ENCODE peak calls at places on chromosomes 12 and 14, in four cellular contexts. F is K562, N is H1, H is HepG2. J is an unnamed sample.

GRCh38 chr14:94192534-94192933 is 18.4 kb downstream of the PPP4R4 start:
- DNase-seq in N (no peak), H (no peak), F (no peak), J (no peak)

GRCh38 chr12:51392556-51393237 is 1.5 kb upstream of the GALNT6 start:
- DNase-seq in F (no peak), N (no peak), H (no peak), J (peak)

GRCh38 chr14:22622220-22622619 is 21.9 kb downstream of the OR6J1 start:
- DNase-seq in F (no peak), H (no peak), N (no peak), J (no peak)

GRCh38 chr14:95365401-95365800 is 45.7 kb upstream of the CLMN start:
- DNase-seq in N (no peak), H (no peak), F (no peak), J (no peak)

GRCh38 chr14:39025810-39026627 is 77.0 kb downstream of the SEC23A start:
- DNase-seq in H (peak), N (no peak), F (no peak), J (no peak)

GRCh38 chr12:83960767-83961166 is 951.8 kb downstream of the SLC6A15 start:
- DNase-seq in N (no peak), F (no peak), H (no peak), J (no peak)

GRCh38 chr12:81758421-81759214 is 532 bp downstream of the PPFIA2 start:
- DNase-seq in N (no peak), F (no peak), H (no peak), J (peak)

GRCh38 chr14:55339770-55340169 is 68.5 kb downstream of the FBXO34 start:
- DNase-seq in H (no peak), F (no peak), N (no peak), J (no peak)

GRCh38 chr14:65297744-65298143 is 114.8 kb upstream of the FUT8 start:
- DNase-seq in H (peak), F (no peak), N (no peak), J (no peak)

GRCh38 chr12:27999970-28000369 is 27.4 kb upstream of the PTHLH start:
- DNase-seq in H (no peak), N (no peak), F (no peak), J (no peak)

GRCh38 chr14:44886860-44887595 is 74.7 kb downstream of the KLHL28 start:
- DNase-seq in N (no peak), H (no peak), F (peak), J (no peak)

GRCh38 chr12:63978519-63978918 is 134.0 kb downstream of the SRGAP1 start:
- DNase-seq in F (no peak), H (peak), N (no peak), J (no peak)

GRCh38 chr14:37093364-37093763 is 79.0 kb downstream of the SLC25A21 start:
- DNase-seq in N (no peak), F (no peak), H (no peak), J (no peak)

DNA sequence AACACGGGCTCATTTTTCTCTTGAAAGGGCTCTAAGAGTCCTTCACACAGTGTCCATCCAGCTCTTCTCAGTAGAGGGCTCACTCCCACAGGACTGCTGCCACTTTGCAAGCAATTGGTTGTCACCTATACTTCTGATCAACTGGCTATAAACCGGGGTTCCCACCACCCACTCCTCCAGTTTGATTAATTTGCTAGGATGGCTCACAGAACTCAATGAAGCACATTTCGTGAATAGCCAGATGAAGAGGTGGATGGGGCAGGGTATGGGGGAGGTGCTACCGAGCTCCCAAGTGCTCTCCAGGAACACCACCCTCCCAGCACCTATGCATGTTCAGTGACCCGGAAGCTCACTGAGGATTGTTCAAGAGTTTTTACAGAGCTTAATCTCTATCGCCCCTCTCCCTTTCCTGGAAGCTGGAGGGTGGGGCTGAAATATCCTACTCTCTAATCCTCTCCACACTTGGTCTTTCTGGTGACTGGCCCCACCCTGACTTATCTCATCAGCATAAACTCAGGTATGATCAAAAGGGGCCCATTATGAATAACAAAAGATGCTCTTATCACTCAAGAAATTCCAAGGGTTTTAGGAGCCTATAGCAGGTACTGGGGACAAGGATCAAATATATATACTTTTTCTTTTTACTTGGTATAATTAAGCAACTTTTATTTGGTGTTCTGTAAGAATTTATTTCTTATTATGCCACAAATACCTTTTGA is 13.9 kb upstream of the EGLN3 start:
- DNase-seq in F (peak), N (no peak), H (no peak), J (no peak)
- TF ChIP-seq SP1 in F (no peak), N (no peak), H (no peak), J (no peak)

GRCh38 chr12:80491176-80491575 is 47.1 kb downstream of the PTPRQ start:
- DNase-seq in H (no peak), F (no peak), N (no peak), J (no peak)

GRCh38 chr12:80493466-80493865 is 49.4 kb downstream of the PTPRQ start:
- DNase-seq in F (no peak), H (no peak), N (no peak), J (no peak)

GRCh38 chr12:80485222-80485987 is 41.4 kb downstream of the PTPRQ start:
- DNase-seq in N (no peak), F (no peak), H (no peak), J (no peak)

GRCh38 chr12:80494836-80495235 is 50.8 kb downstream of the PTPRQ start:
- DNase-seq in F (no peak), N (no peak), H (no peak), J (no peak)

DNA sequence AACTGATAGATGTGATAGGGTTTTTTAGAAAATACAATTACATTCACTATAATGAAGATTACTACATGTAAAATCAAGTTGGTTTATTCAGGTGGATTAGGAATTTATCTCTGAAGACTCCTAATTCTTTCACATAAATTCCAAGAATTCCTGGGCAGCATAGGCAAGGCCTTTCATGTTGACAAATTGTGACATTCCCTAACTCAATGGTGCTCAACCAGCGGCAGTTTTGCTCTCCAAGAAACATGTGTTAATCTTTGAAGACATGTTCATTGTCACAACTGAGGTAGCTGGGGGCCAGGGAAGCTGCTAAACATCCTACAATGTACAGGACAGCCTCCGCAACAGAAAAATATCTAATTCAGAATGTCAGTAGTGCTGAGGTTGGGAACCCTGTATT is 46.3 kb downstream of the PTPRQ start:
- DNase-seq in F (no peak), H (no peak), N (no peak), J (no peak)
- TF ChIP-seq ATF2 in F (no peak), H (no peak), N (no peak), J (no peak)

DNA sequence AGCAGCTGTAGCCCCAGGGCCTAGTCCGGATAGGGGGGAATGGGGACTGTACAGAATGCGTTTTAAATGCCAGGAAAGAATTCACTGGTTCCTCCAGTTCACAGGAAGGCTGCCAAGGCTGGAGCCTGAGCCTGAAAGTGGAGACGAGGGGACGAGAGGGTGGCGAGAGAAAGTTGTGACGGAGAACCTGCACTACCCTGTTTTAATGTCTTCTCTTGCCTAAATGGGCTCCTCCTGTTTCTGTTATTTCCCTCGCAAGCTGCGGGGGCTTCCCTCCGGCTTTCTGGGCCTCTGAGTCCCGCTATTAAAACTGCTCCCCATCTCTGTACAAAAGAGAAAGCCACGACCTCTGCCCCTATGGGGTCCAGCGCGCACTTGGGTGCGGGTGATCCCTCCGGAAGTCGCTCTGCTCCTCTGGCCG is 4.5 kb downstream of the C1QL4 start:
- DNase-seq in F (no peak), H (no peak), N (no peak), J (no peak)
- TF ChIP-seq SP1 in F (no peak), H (no peak), N (no peak), J (no peak)

GRCh38 chr14:88550078-88550477 is 4.7 kb downstream of the PTPN21 start:
- DNase-seq in H (no peak), F (no peak), N (no peak), J (no peak)

GRCh38 chr14:88553886-88554457 is 835 bp downstream of the PTPN21 start:
- DNase-seq in F (no peak), H (no peak), N (no peak), J (no peak)

GRCh38 chr14:88551936-88552565 is 2.8 kb downstream of the PTPN21 start:
- DNase-seq in F (no peak), H (no peak), N (no peak), J (peak)

GRCh38 chr14:88552859-88553258 is 1.9 kb downstream of the PTPN21 start:
- DNase-seq in F (no peak), N (no peak), H (peak), J (no peak)

DNA sequence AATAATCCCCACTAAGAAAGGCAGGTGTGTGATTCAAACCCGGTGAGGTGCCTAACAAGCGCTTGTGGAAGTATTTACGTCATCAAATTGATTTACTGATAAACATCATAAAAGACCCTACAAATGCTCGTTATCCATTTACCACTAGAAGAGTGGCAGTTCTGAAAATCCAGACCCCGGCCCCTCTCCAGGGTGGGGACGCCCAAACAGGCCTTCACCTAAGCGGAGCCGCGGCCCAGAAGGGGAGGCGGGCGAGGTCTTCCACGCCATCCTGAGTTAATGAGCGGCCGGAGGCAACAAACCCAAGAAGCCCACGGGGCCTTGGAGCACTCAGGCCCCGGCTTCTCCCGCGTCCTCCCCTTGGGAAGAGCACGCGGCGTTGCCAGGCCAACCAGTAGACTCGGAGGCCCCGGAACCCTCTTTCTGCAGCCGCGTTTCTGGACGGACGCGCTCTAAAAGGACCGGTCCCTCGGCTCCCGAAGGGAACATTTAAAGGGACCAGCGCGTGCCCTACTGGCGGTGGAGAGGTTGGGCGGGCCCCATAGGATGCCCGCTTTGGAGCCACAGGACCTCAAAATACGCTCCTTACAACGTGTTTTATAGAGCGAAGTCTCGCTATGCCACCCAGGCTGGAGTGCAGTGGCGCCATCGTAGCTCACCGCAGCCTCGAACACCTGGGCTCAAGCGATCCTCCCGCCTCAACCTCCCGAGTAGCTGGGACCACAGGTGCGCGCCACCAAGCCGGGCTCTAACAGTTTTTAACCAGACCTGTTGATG is 3.5 kb downstream of the PTPN21 start:
- DNase-seq in N (no peak), F (peak), H (no peak), J (peak)
- TF ChIP-seq ATF2 in N (no peak), F (no peak), H (no peak), J (no peak)

DNA sequence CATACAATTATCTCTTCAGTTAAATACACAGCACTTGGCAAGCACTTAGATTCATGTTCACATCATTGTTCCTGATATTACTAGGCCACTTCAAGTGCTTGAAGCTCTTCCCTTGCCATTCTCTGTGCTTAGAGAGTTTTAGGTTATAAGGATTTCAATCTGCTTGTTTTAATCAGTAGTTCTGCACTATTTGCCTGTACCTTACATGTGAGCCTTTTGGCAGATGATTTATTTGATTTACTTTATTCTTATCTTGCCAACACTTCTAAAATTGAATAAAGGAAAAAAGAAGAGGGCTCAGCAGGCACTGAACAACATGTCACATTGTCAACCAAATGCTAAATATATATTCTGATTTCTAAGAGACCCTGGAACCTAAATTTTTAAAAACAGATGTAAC is 363.8 kb upstream of the USP15 start:
- DNase-seq in N (no peak), F (no peak), H (no peak), J (no peak)
- TF ChIP-seq SP1 in N (no peak), F (no peak), H (no peak), J (no peak)

GRCh38 chr14:60195179-60195810 is 30.1 kb upstream of the DHRS7 start:
- DNase-seq in F (peak), N (no peak), H (no peak), J (no peak)

GRCh38 chr14:60197629-60198318 is 32.6 kb upstream of the DHRS7 start:
- DNase-seq in H (no peak), N (no peak), F (no peak), J (no peak)

GRCh38 chr14:60199321-60199720 is 34.1 kb upstream of the DHRS7 start:
- DNase-seq in H (no peak), F (no peak), N (no peak), J (no peak)

DNA sequence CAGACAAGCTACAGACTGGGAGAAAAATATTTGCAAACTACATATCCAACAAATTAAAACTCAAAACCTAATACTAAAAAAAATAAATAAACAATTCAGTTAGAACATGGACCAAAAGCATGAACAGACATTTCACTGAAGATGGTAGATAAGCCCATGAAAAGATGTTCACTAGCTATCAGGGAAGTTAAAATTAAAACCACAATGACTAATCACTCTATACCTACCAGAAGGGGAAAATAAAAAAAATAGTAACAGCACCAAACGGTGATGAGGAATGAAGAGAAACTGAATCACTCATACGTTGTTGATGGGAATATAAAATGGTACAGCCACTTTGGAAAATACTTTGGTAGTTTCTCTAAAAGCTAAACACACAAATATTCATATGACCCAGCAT is 31.1 kb upstream of the DHRS7 start:
- DNase-seq in N (no peak), F (no peak), H (no peak), J (no peak)
- TF ChIP-seq ATF2 in N (no peak), F (no peak), H (no peak), J (no peak)

GRCh38 chr14:92224348-92224954 is 98.5 kb upstream of the SLC24A4 start:
- DNase-seq in F (peak), N (no peak), H (no peak), J (no peak)
- TF ChIP-seq SP1 in F (no peak), N (no peak), H (no peak), J (no peak)

J was measured in WTC11.